ENCODE peak calls at places on chromosomes 2 and 18, in six cellular contexts. H is breast epithelium, F is brain microvascular endothelial cell, P is AG09319, X is AG10803, L is kidney epithelial cell. O is an unnamed sample.

GRCh38 chr2:155418753-155419152 is 720.3 kb downstream of the KCNJ3 start:
- DNase-seq in H (no peak), F (no peak), P (no peak), X (no peak), L (no peak), O (no peak)

GRCh38 chr2:95043300-95043786 is 17.8 kb downstream of the MAL start:
- DNase-seq in H (peak), F (peak), P (peak), X (peak), L (no peak), O (no peak)

GRCh38 chr2:106336108-106336507 is 132.1 kb downstream of the RGPD3 start:
- DNase-seq in H (no peak), F (no peak), P (no peak), X (no peak), L (no peak), O (no peak)

GRCh38 chr2:107633580-107634147 is 193.0 kb upstream of the RGPD4 start:
- DNase-seq in H (no peak), F (peak), P (peak), X (peak), L (peak), O (no peak)

GRCh38 chr2:51454177-51454576 is 422.2 kb upstream of the NRXN1 start:
- DNase-seq in H (no peak), F (no peak), P (no peak), X (no peak), L (no peak), O (no peak)

GRCh38 chr2:124778076-124778475 is 753.0 kb downstream of the CNTNAP5 start:
- DNase-seq in H (no peak), F (no peak), P (no peak), X (no peak), L (no peak), O (no peak)

GRCh38 chr2:217166241-217166640 is 306.4 kb upstream of the TNP1 start:
- DNase-seq in H (no peak), F (peak), P (peak), X (peak), L (peak), O (no peak)

GRCh38 chr2:107597507-107597906 is 229.2 kb upstream of the RGPD4 start:
- DNase-seq in H (no peak), F (no peak), P (no peak), X (no peak), L (no peak), O (no peak)

GRCh38 chr2:117718048-117718447 is 96.4 kb upstream of the DDX18 start:
- DNase-seq in H (no peak), F (no peak), P (no peak), X (no peak), L (no peak), O (no peak)

GRCh38 chr2:65320042-65320711 is 92.5 kb downstream of the ACTR2 start:
- DNase-seq in H (no peak), F (peak), P (peak), X (peak), L (peak), O (peak)

GRCh38 chr2:231162036-231162345 is 36.4 kb upstream of the ARMC9 start:
- DNase-seq in H (no peak), F (peak), P (peak), X (peak), L (peak), O (no peak)

GRCh38 chr2:100142393-100142792 is at the start of gene AFF3:
- DNase-seq in H (no peak), F (no peak), P (no peak), X (no peak), L (no peak), O (peak)

GRCh38 chr2:231364061-231364460 is 31.4 kb upstream of the B3GNT7 start:
- DNase-seq in H (peak), F (no peak), P (no peak), X (no peak), L (no peak), O (no peak)

GRCh38 chr2:150307258-150307657 is 180.2 kb downstream of the RND3 start:
- DNase-seq in H (no peak), F (no peak), P (no peak), X (no peak), L (no peak), O (no peak)

GRCh38 chr2:148680462-148680861 is 35.9 kb downstream of the EPC2 start:
- DNase-seq in H (no peak), F (no peak), P (no peak), X (no peak), L (no peak), O (no peak)

GRCh38 chr2:188145885-188146284 is 145.8 kb upstream of the GULP1 start:
- DNase-seq in H (no peak), F (no peak), P (no peak), X (no peak), L (no peak), O (no peak)

GRCh38 chr2:192286093-192286701 is 91.5 kb upstream of the TMEFF2 start:
- DNase-seq in H (no peak), F (peak), P (peak), X (peak), L (no peak), O (no peak)

GRCh38 chr2:217077841-217078407 is 218.1 kb upstream of the TNP1 start:
- DNase-seq in H (no peak), F (no peak), P (no peak), X (peak), L (no peak), O (no peak)

GRCh38 chr2:126655500-126656310 is at the start of gene GYPC:
- DNase-seq in H (peak), F (peak), P (peak), X (peak), L (no peak), O (peak)

GRCh38 chr2:36960005-36960675 is 6.2 kb downstream of the STRN start:
- DNase-seq in H (no peak), F (no peak), P (no peak), X (no peak), L (no peak), O (no peak)

GRCh38 chr2:172829229-172829628 is 93.6 kb downstream of the RAPGEF4 start:
- DNase-seq in H (no peak), F (peak), P (no peak), X (peak), L (no peak), O (no peak)

GRCh38 chr2:159946326-159946992 is 116.0 kb downstream of the PLA2R1 start:
- DNase-seq in H (no peak), F (peak), P (peak), X (peak), L (no peak), O (no peak)

GRCh38 chr2:30428827-30429461 is 18.1 kb upstream of the LCLAT1 start:
- DNase-seq in H (no peak), F (no peak), P (no peak), X (no peak), L (no peak), O (no peak)

GRCh38 chr2:1744446-1745170 is at the start of gene PXDN:
- DNase-seq in H (peak), F (no peak), P (no peak), X (peak), L (no peak), O (no peak)

GRCh38 chr2:160869411-160869810 is 290.8 kb upstream of the TANK start:
- DNase-seq in H (no peak), F (peak), P (peak), X (peak), L (no peak), O (no peak)

GRCh38 chr2:80059381-80059907 is 245.1 kb downstream of the LRRTM1 start:
- DNase-seq in H (no peak), F (no peak), P (no peak), X (no peak), L (no peak), O (no peak)

GRCh38 chr2:4979127-4979526 is 713.1 kb upstream of the SOX11 start:
- DNase-seq in H (no peak), F (no peak), P (no peak), X (no peak), L (no peak), O (no peak)

GRCh38 chr2:177604291-177605065 is 211.9 kb downstream of the AGPS start:
- DNase-seq in H (no peak), F (peak), P (peak), X (peak), L (peak), O (peak)

GRCh38 chr2:227127236-227127635 is 36.8 kb downstream of the COL4A4 start:
- DNase-seq in H (no peak), F (no peak), P (no peak), X (no peak), L (no peak), O (no peak)

GRCh38 chr2:237413293-237414055 is 490 bp downstream of the COL6A3 start:
- DNase-seq in H (no peak), F (no peak), P (no peak), X (peak), L (no peak), O (no peak)

GRCh38 chr2:172782506-172783090 is 47.0 kb downstream of the RAPGEF4 start:
- DNase-seq in H (no peak), F (no peak), P (no peak), X (no peak), L (no peak), O (no peak)

GRCh38 chr18:8373486-8373885 is 235.8 kb upstream of the RAB12 start:
- DNase-seq in H (no peak), F (no peak), P (no peak), X (no peak), L (no peak), O (no peak)

GRCh38 chr2:237524631-237525030 is 37.6 kb downstream of the MLPH start:
- DNase-seq in H (no peak), F (no peak), P (no peak), X (no peak), L (no peak), O (no peak)

GRCh38 chr2:111711270-111711669 is 172.7 kb downstream of the ANAPC1 start:
- DNase-seq in H (no peak), F (no peak), P (no peak), X (no peak), L (no peak), O (no peak)

GRCh38 chr2:26742053-26742770 is 21.9 kb upstream of the SLC35F6 start:
- DNase-seq in H (no peak), F (no peak), P (no peak), X (no peak), L (no peak), O (no peak)

GRCh38 chr2:237140689-237141285 is 55.1 kb downstream of the COPS8 start:
- DNase-seq in H (no peak), F (no peak), P (no peak), X (no peak), L (no peak), O (no peak)

GRCh38 chr2:157895531-157895930 is 19.4 kb upstream of the ACVR1 start:
- DNase-seq in H (no peak), F (peak), P (no peak), X (peak), L (no peak), O (no peak)

GRCh38 chr2:96895032-96895708 is 25.3 kb upstream of the SEMA4C start:
- DNase-seq in H (no peak), F (no peak), P (no peak), X (no peak), L (no peak), O (no peak)

GRCh38 chr2:68730828-68731227 is 3.8 kb upstream of the ARHGAP25 start:
- DNase-seq in H (no peak), F (no peak), P (no peak), X (peak), L (no peak), O (no peak)

GRCh38 chr18:45169610-45170009 is 445.7 kb upstream of the SLC14A2 start:
- DNase-seq in H (no peak), F (peak), P (peak), X (peak), L (peak), O (no peak)
- TF ChIP-seq CTCF in H (no peak), F (peak), P (no peak), X (peak), L (no peak), O (no peak)

GRCh38 chr18:35511833-35512232 is 14.1 kb upstream of the INO80C start:
- DNase-seq in H (no peak), F (no peak), P (no peak), X (no peak), L (no peak), O (no peak)
- TF ChIP-seq CTCF in H (no peak), F (peak), P (no peak), X (no peak), L (peak), O (peak)

DNA sequence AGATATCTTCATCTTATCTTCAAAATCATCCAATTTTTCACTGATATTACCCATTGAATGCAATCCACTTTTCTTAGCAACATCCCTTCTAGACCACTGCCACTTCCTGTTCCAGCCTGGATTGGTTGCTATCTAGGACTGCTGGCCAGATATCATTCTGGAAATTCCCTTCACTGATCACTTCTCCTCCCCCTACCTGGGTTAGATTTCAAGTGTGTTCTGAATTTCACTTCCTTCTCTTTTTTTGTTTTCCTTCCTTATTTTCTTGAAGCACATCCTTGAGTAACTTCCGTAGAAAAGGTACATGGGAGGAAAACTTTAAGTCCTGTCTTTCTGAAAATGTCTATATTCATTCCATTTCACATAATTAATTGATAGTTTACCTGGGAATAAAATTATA is 82.0 kb upstream of the IL1R2 start:
- DNase-seq in H (no peak), F (no peak), P (no peak), X (no peak), L (no peak), O (no peak)
- TF ChIP-seq CTCF in H (no peak), F (no peak), P (no peak), X (no peak), L (no peak), O (no peak)

GRCh38 chr2:174035981-174036742 is 71.0 kb upstream of the SP3 start:
- DNase-seq in H (no peak), F (no peak), P (no peak), X (peak), L (no peak), O (no peak)
- TF ChIP-seq CTCF in H (no peak), F (peak), P (peak), X (peak), L (no peak), O (no peak)

GRCh38 chr2:28488858-28489575 is 6.8 kb upstream of the PLB1 start:
- DNase-seq in H (no peak), F (no peak), P (no peak), X (no peak), L (no peak), O (no peak)
- TF ChIP-seq CTCF in H (no peak), F (no peak), P (no peak), X (no peak), L (no peak), O (no peak)

GRCh38 chr18:14978962-14979535 is 231.1 kb downstream of the ANKRD30B start:
- DNase-seq in H (no peak), F (no peak), P (peak), X (peak), L (no peak), O (no peak)
- TF ChIP-seq CTCF in H (peak), F (peak), P (peak), X (peak), L (peak), O (no peak)

GRCh38 chr18:32332708-32333107 is 138.0 kb downstream of the GAREM1 start:
- DNase-seq in H (no peak), F (no peak), P (no peak), X (no peak), L (no peak), O (no peak)

GRCh38 chr18:32337347-32337746 is 133.3 kb downstream of the GAREM1 start:
- DNase-seq in H (no peak), F (no peak), P (no peak), X (no peak), L (no peak), O (no peak)

GRCh38 chr18:32337821-32338220 is 132.9 kb downstream of the GAREM1 start:
- DNase-seq in H (no peak), F (no peak), P (no peak), X (no peak), L (no peak), O (no peak)

GRCh38 chr18:32328974-32329373 is 139.1 kb downstream of the MEP1B start:
- DNase-seq in H (no peak), F (no peak), P (no peak), X (no peak), L (no peak), O (no peak)

DNA sequence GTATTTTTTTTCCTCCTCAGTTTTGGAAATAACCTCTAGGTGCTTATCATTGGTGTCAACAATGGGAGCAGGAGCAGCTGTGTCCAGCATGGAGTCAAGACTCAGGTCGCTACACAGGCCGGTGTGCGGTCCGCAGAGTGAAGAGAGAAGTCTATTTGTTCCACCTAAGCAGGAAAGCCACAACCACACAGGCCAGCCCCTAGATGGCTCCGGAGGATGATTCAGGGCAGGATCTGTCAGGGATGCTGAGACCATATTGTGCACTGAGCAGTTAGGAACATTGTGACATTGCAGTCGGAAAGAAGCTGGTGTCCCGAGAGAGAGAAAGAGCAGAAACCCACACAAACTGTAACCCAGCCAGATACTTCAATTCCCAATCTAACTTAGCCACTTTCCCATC is 136.9 kb downstream of the GAREM1 start:
- DNase-seq in H (no peak), F (no peak), P (no peak), X (no peak), L (no peak), O (no peak)
- TF ChIP-seq CTCF in H (no peak), F (peak), P (no peak), X (no peak), L (no peak), O (no peak)

GRCh38 chr2:219914577-219914976 is 287.1 kb downstream of the SLC4A3 start:
- DNase-seq in H (no peak), F (no peak), P (no peak), X (no peak), L (no peak), O (no peak)

GRCh38 chr2:219908538-219908937 is 281.1 kb downstream of the SLC4A3 start:
- DNase-seq in H (no peak), F (no peak), P (no peak), X (no peak), L (no peak), O (no peak)

GRCh38 chr2:219916261-219916660 is 288.8 kb downstream of the SLC4A3 start:
- DNase-seq in H (no peak), F (no peak), P (no peak), X (no peak), L (no peak), O (no peak)

GRCh38 chr2:219911541-219911940 is 284.1 kb downstream of the SLC4A3 start:
- DNase-seq in H (no peak), F (no peak), P (no peak), X (no peak), L (no peak), O (no peak)

GRCh38 chr2:219912530-219912929 is 285.1 kb downstream of the SLC4A3 start:
- DNase-seq in H (no peak), F (peak), P (peak), X (peak), L (peak), O (no peak)
- TF ChIP-seq CTCF in H (peak), F (peak), P (peak), X (peak), L (peak), O (no peak)

GRCh38 chr2:70498054-70498453 is 55.6 kb downstream of the TGFA start:
- DNase-seq in H (no peak), F (no peak), P (no peak), X (no peak), L (no peak), O (no peak)
- TF ChIP-seq CTCF in H (no peak), F (peak), P (no peak), X (peak), L (peak), O (no peak)

DNA sequence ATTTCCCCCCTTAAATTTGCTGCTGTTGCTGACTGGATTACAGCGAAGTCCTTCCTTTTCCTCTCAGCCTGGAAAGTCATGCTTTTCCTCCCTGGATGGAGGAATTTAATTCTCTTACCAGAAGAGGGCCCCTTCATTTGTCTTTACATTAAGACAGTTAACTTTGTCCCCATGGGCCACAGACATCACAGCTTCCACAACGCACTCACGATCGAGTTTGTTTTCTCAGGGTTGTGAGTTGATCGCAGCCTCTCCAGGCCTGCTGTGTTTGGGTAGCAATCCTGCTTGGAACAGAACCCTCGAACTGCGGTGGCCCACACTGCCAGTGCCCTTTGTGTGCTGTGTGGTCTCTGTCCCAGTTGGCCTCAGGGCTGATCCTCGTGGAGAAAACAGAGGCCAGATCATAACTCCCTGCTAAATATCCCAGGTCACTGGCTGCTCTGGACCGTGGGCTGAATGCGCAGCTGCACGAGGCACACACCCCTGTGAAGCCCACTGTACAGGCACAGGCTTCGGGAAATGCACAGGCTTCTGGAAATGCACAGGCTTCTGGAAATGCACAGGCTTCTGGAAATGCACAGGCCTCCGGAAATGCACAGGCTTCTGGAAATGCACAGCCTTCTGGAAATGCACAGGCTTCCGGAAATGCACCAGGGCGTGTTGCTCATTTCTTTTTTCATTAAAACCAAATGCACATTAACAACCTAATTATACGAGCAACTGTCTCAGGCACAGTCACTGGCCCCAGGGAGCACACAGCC is 2.2 kb upstream of the PDIA6 start:
- DNase-seq in H (no peak), F (no peak), P (no peak), X (no peak), L (no peak), O (no peak)
- TF ChIP-seq CTCF in H (no peak), F (peak), P (no peak), X (no peak), L (no peak), O (no peak)